ENCODE peak calls at places on chromosome 19, in nine cellular contexts. V is nephron progenitor cell; Z is T-helper 9 cell; J is dermis microvascular lymphatic vessel endothelial cell; O is nucleus accumbens; C is posterior cingulate gyrus; A is stimulated activated CD4-positive, alpha-beta T cell treated with anti-CD3 and anti-CD28 coated beads, Interleukin-12 subunit alpha, Interleukin-12 subunit beta, amount 100 ng/mL, for 48 hours; F is GDM1; Y is HS-27A. K is an unnamed sample.

GRCh38 chr19:18616023-18616422 is 3.4 kb downstream of the TMEM59L start:
- DNase-seq in V (no peak), Z (no peak), J (no peak), O (no peak), C (no peak), A (no peak), F (no peak), Y (no peak), K (no peak)

GRCh38 chr19:17441241-17442135 is 7.0 kb downstream of the TMEM221 start:
- DNase-seq in V (peak; percentile 44), Z (no peak), J (peak; percentile 29), O (no peak), C (no peak), A (no peak), F (peak; percentile 42), Y (no peak), K (no peak)

GRCh38 chr19:1221141-1221903 is 15.7 kb downstream of the STK11 start:
- DNase-seq in V (peak; percentile 67), Z (no peak), J (peak; percentile 75), O (peak; percentile 49), C (peak; percentile 67), A (no peak), F (no peak), Y (no peak), K (no peak)

GRCh38 chr19:39969266-39969665 is 1.7 kb upstream of the PSMC4 start:
- DNase-seq in V (no peak), Z (no peak), J (no peak), O (no peak), C (no peak), A (no peak), F (no peak), Y (no peak), K (no peak)

GRCh38 chr19:49894879-49895565 is 1.7 kb downstream of the IL4I1 start:
- DNase-seq in V (no peak), Z (peak; percentile 27), J (no peak), O (no peak), C (no peak), A (peak; percentile 54), F (no peak), Y (no peak), K (no peak)

GRCh38 chr19:33260628-33261418 is 35.2 kb upstream of the SLC7A10 start:
- DNase-seq in V (no peak), Z (no peak), J (no peak), O (no peak), C (no peak), A (no peak), F (peak; percentile 92), Y (no peak), K (no peak)

GRCh38 chr19:14440049-14440448 is 6.9 kb downstream of the PKN1 start:
- DNase-seq in V (no peak), Z (peak; percentile 63), J (peak; percentile 27), O (no peak), C (no peak), A (peak; percentile 76), F (peak; percentile 89), Y (no peak), K (peak; percentile 57)

GRCh38 chr19:16860118-16860517 is 28.7 kb upstream of the F2RL3 start:
- DNase-seq in V (no peak), Z (no peak), J (no peak), O (no peak), C (no peak), A (no peak), F (no peak), Y (no peak), K (no peak)

GRCh38 chr19:38899447-38900219 is at the start of the genes NFKBIB and SIRT2:
- DNase-seq in V (peak; percentile 96), Z (peak; percentile 97), J (peak; percentile 100), O (peak; percentile 100), C (peak; percentile 100), A (peak; percentile 99), F (peak; percentile 99), Y (peak; percentile 100), K (peak; percentile 92)

GRCh38 chr19:55453861-55454260 is 7.6 kb downstream of the ISOC2 start:
- DNase-seq in V (no peak), Z (no peak), J (no peak), O (no peak), C (no peak), A (no peak), F (no peak), Y (no peak), K (no peak)

GRCh38 chr19:46579286-46579944 is 21.7 kb upstream of the CALM3 start:
- DNase-seq in V (peak; percentile 58), Z (no peak), J (no peak), O (no peak), C (no peak), A (peak; percentile 57), F (peak; percentile 27), Y (no peak), K (no peak)

GRCh38 chr19:51681286-51681956 is 11.7 kb upstream of the SPACA6 start:
- DNase-seq in V (no peak), Z (no peak), J (no peak), O (no peak), C (no peak), A (no peak), F (no peak), Y (no peak), K (no peak)

GRCh38 chr19:41376241-41376997 is at the start of gene TMEM91:
- DNase-seq in V (peak; percentile 81), Z (no peak), J (peak; percentile 18), O (no peak), C (no peak), A (no peak), F (no peak), Y (no peak), K (no peak)

GRCh38 chr19:1016647-1017114 is 4.2 kb downstream of the TMEM259 start:
- DNase-seq in V (no peak), Z (no peak), J (peak; percentile 83), O (no peak), C (no peak), A (no peak), F (no peak), Y (no peak), K (no peak)

GRCh38 chr19:19540707-19541515 is 2.8 kb downstream of the CILP2 start:
- DNase-seq in V (peak; percentile 70), Z (peak; percentile 71), J (peak; percentile 18), O (no peak), C (no peak), A (peak; percentile 73), F (no peak), Y (no peak), K (peak; percentile 69)